ENCODE peak calls at places on chromosomes 16 and 17, in five cellular contexts. F is astrocyte of the spinal cord, J is lower leg skin, Y is sigmoid colon, W is fibroblast of the aortic adventitia. L is an unnamed sample.

GRCh38 chr17:19384723-19385391 is 2.1 kb downstream of the MFAP4 start:
- DNase-seq in F (peak; percentile 85), Y (peak; percentile 97), W (peak; percentile 98), J (peak; percentile 87), L (no peak)

GRCh38 chr17:40801157-40801556 is 1.4 kb upstream of the KRT28 start:
- DNase-seq in W (no peak), F (no peak), Y (no peak), J (no peak), L (no peak)

GRCh38 chr16:24010440-24011089 is 174.8 kb downstream of the PRKCB start:
- DNase-seq in W (peak; percentile 66), Y (peak; percentile 87), J (peak; percentile 71), F (peak; percentile 39), L (peak; percentile 26)

GRCh38 chr17:3474212-3474611 is 1.6 kb upstream of the ASPA start:
- DNase-seq in J (no peak), W (peak; percentile 6), F (no peak), Y (no peak), L (no peak)

GRCh38 chr17:74235040-74235581 is 21.7 kb downstream of the TTYH2 start:
- DNase-seq in W (peak; percentile 14), J (no peak), F (no peak), Y (no peak), L (no peak)

GRCh38 chr16:47234-47633 is 6.2 kb downstream of the POLR3K start:
- DNase-seq in J (no peak), Y (no peak), W (no peak), F (no peak), L (no peak)

GRCh38 chr17:73548620-73549311 is 95.5 kb downstream of the SDK2 start:
- DNase-seq in W (no peak), Y (no peak), F (no peak), J (no peak), L (no peak)

GRCh38 chr16:7688811-7689210 is 356.2 kb downstream of the RBFOX1 start:
- DNase-seq in J (no peak), W (no peak), F (no peak), Y (no peak), L (no peak)

GRCh38 chr16:31073073-31073822 is 792 bp downstream of the ZNF668 start:
- DNase-seq in F (peak; percentile 94), J (peak; percentile 89), Y (peak; percentile 95), W (peak; percentile 88), L (peak; percentile 77)

DNA sequence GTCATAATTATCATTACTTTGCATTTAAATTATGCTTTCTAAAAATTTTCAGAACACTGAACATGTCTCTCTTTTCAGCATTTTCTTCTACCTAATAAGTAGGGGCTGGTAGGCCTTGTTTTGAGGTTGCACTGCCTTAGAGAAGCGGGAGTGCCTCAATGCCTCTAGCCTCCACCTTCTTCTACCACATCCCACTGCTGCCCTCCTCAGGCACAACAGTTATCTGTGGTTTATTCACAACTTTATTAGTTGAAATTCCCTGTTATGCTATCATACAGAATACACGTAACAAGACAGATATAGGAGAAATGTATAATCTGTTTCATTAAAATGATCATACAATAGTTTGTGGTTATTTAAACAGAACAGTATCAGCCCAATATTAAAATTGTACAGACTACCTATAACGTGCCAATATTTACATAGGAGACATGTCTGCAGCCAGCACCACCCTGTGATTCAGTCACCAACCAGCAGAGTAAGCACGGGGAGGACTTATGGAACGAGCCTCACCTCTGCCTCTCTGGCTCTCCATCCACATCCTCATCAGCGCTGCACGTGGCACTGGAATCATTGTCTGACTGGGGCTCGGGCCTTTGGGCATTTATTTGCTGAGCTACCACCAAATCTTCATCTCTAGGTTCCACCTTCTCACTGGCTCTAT is 101.2 kb downstream of the TTC19 start:
- DNase-seq in Y (no peak), W (peak; percentile 13), J (no peak), F (no peak), L (no peak)
- TF ChIP-seq CTCF in Y (peak; percentile 4), W (no peak), J (no peak), F (no peak), L (no peak)

GRCh38 chr16:82761858-82762257 is 135.1 kb downstream of the CDH13 start:
- DNase-seq in Y (no peak), F (peak; percentile 52), J (no peak), W (peak; percentile 52), L (no peak)
- H3K4me3 ChIP-seq in Y (peak overlapping the region; percentile 26), F (peak overlapping the region; percentile 10), J (no peak overlapping the region), W (peak overlapping the region; percentile 49), L (no peak overlapping the region)

GRCh38 chr17:48149174-48150106 is 41.9 kb downstream of the SNX11 start:
- DNase-seq in F (no peak), Y (no peak), J (no peak), W (no peak), L (no peak)

GRCh38 chr17:48144976-48145798 is 37.6 kb downstream of the SNX11 start:
- DNase-seq in W (no peak), Y (no peak), J (no peak), F (no peak), L (no peak)

GRCh38 chr17:48139948-48140347 is 32.4 kb downstream of the SNX11 start:
- DNase-seq in Y (no peak), W (no peak), F (no peak), J (no peak), L (no peak)

GRCh38 chr17:48148029-48148759 is 40.6 kb downstream of the SNX11 start:
- DNase-seq in W (no peak), Y (no peak), F (no peak), J (no peak), L (no peak)

DNA sequence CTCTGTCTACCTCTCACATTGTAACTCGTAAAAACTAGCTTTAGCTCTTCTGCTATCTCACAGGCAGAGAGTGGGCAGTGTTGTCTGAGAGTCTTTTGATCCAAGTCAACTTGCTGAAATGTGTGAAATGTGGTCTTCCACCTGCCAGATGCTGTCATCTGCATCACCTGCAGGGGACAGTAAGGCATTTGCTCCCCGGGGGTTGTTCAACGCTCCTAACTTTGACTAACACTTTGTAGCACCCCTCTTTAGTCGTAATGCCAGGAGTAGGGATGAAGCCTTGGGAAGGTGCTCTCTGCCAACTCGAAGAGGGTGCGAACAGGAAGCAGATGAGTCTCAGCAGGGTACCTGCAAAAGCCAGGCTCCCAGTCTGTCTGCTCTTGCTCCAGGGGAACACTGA is 36.1 kb downstream of the SNX11 start:
- DNase-seq in J (no peak), F (no peak), Y (no peak), W (no peak), L (no peak)
- TF ChIP-seq CTCF in J (no peak), F (no peak), Y (no peak), W (no peak), L (no peak)

GRCh38 chr17:38658741-38659345 is 15.9 kb downstream of the EPOP start:
- DNase-seq in F (no peak), J (no peak), W (no peak), Y (no peak), L (no peak)

GRCh38 chr17:38656959-38657823 is 17.6 kb downstream of the EPOP start:
- DNase-seq in Y (no peak), W (no peak), F (no peak), J (no peak), L (no peak)

GRCh38 chr17:38653679-38654078 is 21.1 kb downstream of the EPOP start:
- DNase-seq in J (no peak), Y (no peak), F (no peak), W (no peak), L (no peak)

GRCh38 chr17:38657824-38658740 is 16.7 kb downstream of the EPOP start:
- DNase-seq in Y (no peak), F (no peak), J (no peak), W (no peak), L (no peak)

DNA sequence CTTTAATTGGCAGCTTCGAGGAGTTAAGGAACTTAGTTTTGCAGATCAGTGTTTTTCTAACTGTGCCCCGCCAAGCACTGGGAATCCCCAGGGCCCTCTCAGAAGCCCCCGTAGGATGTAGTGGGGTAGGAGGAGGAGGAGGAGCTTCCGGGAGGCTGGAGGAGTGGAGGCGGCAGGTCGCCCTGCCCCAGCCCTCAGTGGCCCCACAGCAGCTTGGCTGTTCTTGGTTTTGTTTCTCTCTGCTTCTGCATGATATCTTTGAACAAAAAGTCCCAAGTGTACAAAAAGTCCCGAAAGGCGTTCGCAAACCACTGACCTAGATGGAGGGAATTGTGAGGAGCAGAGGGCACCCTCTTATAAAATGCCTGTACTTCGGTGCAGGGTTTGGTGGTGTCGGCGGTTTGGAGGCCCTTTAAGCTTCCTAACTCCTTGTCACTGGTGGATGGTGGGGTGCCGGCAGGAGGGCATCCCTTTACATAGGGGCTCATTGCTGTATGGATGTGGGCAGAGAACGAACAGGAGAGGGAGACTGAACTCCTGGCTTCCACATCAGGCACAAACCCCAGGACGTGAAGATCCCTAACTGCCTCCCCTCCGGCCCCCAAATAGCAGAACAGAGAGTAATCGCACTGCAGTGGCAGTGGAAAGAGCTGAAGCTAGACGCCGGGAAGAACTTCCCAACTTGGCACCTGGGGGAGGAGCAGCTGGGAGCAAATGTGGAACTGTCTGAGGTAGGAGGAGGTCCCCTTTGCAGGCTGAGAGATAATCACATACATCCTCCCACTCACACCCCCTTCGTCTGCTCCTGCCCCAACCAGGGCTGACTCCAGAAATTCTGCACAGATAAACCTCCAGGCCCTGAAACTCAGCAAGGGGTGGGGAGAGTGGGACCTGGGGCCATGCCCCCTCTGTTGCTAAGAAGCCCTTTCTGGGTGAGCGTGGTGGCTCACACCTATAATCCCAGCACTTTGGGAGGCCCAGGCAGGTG is 20.1 kb downstream of the EPOP start:
- DNase-seq in F (no peak), J (no peak), Y (no peak), W (no peak), L (no peak)
- H3K4me3 ChIP-seq in F (no peak overlapping the region), J (no peak overlapping the region), Y (no peak overlapping the region), W (no peak overlapping the region), L (no peak overlapping the region)

DNA sequence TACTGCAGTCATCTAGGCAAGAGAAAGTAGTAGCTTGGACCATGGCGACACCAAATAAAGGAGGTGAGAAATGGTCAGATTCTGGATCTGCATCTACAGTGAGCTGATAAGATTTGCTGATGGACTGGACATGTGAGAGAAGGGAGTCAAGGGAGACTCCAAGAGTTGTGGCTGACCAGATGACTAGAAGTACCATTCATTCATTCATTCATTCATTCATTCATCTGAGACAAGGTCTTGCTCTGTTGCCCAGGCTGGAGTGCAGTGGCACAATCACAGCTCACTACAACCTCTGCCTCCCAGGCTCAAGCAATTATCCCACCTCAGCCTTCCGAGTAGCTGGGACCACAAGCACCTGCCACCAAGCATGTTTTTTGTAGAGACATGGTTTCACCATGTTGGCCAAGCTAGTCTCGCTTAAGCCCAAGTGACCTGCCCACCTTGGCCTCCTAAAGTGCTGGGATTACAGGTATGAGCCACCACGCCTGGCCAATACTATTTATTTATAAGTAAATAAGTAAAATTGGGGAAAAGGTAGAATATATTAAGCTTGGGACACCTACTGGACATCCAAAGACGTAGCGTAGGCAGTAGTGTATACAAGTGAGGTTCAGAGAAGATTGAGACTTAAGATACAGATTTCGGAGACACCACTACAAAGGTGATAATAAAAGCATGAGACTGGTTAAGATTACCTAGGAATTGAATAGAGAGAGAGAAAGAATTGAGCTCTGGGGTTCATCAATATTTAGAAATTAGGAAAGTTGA is 15.7 kb upstream of the RNF43 start:
- DNase-seq in F (no peak), Y (no peak), W (no peak), J (no peak), L (no peak)
- TF ChIP-seq CTCF in F (peak; percentile 2), Y (no peak), W (no peak), J (no peak), L (no peak)

DNA sequence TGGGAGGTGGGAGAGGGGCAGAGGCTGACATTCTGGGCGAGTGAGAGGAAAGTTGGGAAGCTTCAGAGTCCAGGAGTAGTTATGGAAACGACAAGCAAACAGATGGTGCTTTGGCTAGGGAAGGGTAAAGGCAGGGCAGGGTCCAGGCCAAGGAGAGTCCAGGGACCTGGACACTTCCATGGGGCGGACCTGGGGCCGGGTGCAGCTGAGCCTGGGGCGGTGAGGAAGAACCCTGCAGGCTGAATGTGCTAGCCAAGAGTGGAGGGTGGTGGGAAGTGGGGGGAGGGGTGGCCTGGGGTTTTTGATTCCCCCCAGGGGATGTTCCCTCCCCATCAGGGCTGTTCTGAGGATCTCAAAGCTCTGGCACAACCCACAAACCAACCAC is 2.6 kb downstream of the PPP1R9B start:
- DNase-seq in Y (no peak), J (no peak), W (no peak), F (no peak), L (no peak)
- H3K4me3 ChIP-seq in Y (peak overlapping the region; percentile 92), J (peak overlapping the region; percentile 77), W (peak overlapping the region; percentile 81), F (peak overlapping the region; percentile 82), L (peak overlapping the region; percentile 78)